ENCODE peak calls at places on chromosomes 6 and 20, in six cellular contexts. Z is upper lobe of left lung; C is pancreas; T is gastrocnemius medialis; B is left lung; A is CD8-positive, alpha-beta T cell. E is an unnamed sample. For H3K4me1 and H3K9me3, the result is how much of the 10 kb centered on the place peaks cover.

GRCh38 chr20:37999526-38000263 is 33.6 kb downstream of the TTI1 start:
- ATAC-seq in Z (no peak), T (no peak), B (no peak), A (no peak), C (no peak), E (no peak)

GRCh38 chr6:24060982-24061754 is 64.8 kb upstream of the NRSN1 start:
- ATAC-seq in T (no peak), C (no peak), Z (no peak), B (no peak), A (no peak), E (no peak)

GRCh38 chr6:158038291-158039177 is 56.9 kb downstream of the SYNJ2 start:
- ATAC-seq in A (no peak), Z (no peak), C (no peak), T (no peak), B (no peak), E (no peak)

GRCh38 chr20:54172532-54172855 is 1.3 kb downstream of the CYP24A1 start:
- ATAC-seq in A (no peak), Z (no peak), B (no peak), T (no peak), C (no peak), E (no peak)

GRCh38 chr20:16385891-16386290 is 187.4 kb downstream of the KIF16B start:
- ATAC-seq in B (no peak), Z (no peak), T (no peak), C (no peak), A (no peak), E (no peak)

GRCh38 chr6:161533266-161533665 is 259.4 kb upstream of the AGPAT4 start:
- ATAC-seq in B (no peak), T (no peak), C (no peak), Z (no peak), A (no peak), E (no peak)

GRCh38 chr6:17583811-17584210 is 16.3 kb upstream of the FAM8A1 start:
- ATAC-seq in C (peak), B (no peak), T (no peak), Z (no peak), A (no peak), E (peak)

GRCh38 chr6:26432622-26433021 is 7.7 kb upstream of the BTN3A3 start:
- ATAC-seq in C (no peak), T (no peak), A (no peak), B (no peak), Z (no peak), E (no peak)

DNA sequence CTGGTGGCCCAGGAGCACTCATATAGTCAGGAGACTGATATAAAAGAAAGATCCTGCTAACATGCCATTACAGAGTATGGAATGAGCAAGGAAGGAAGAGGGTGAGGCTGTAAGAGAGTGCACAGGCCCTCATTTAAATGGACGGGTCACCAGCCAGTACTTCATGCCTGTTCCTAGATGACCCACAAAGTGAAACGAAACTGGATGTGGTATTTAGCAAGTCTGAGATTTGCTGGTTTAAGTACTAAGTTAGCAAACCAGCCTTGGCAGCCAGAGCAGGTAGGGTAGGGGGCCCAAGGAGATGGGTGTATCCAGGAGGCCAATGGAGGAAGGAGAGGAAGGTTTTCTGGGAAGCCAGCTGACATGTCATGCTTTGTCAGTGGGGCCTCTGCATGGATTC is 15.9 kb downstream of the NT5E start:
- ATAC-seq in C (no peak), B (no peak), A (no peak), Z (peak), T (no peak), E (no peak)
- H3K4me1 ChIP-seq in C (under half), B (under half), A (half or more), Z (under half), T (under half), E (under half)

DNA sequence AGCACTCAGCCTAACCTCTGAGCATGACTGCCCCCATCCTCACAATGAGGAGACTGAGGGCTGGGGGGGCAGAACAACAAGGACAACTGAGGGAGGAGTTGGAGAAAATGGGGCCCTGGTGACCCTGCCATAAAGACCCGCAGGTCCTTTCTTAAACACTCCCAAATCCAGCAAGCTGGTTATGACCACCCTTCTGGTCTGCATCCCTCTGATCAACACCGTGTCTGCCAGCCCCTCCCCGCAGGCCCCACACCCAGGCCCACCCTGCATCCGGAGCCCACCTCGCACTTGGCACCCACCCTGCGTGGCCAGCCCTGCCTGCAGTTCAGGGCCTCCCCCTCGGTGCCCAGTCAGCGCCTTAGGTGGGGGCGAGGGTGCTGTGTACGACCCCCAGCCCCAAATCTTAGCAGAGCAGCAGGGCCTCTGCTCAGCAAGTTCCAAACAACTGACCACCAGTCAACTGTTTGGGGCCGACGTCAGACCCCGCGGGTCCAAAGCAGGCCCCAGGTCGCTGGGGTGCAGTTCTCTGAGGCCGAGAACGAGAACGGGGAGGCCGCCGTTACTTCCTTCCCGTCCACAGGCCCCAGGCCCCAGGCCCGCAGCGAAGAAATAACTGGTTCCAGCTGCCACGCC is 1.2 kb downstream of the ACSS1 start:
- ATAC-seq in A (no peak), B (peak), C (no peak), T (no peak), Z (no peak), E (no peak)
- H3K27ac ChIP-seq in A (peak), B (peak), C (peak), T (peak), Z (peak), E (peak)

DNA sequence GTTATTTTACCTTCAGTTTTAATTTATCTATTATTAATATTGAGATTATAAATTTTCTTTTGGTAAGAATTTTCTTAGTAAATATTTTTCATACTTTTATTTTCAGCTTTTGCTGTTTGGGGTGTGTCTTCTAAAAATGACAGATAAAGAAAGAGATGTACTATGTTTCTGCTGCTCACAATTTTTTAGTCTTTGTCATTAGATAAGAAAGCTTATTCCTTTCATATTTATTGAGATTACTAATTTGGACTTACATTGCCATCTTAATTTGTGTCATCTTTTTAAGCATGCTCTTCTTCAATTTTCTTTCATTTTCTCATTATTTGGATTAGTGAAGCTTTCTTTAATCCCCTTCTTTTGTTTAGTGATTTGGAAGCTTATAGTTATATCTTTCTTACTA is 13.6 kb upstream of the PHACTR2 start:
- ATAC-seq in B (no peak), T (no peak), A (no peak), C (no peak), Z (no peak), E (no peak)
- H3K9me3 ChIP-seq in B (under half), T (under half), A (under half), C (under half), Z (under half), E (under half)

GRCh38 chr6:53741001-53741400 is 53.8 kb upstream of the LRRC1 start:
- ATAC-seq in Z (no peak), C (no peak), A (no peak), T (no peak), B (no peak), E (no peak)
- H3K4me1 ChIP-seq in Z (under half), C (under half), A (under half), T (under half), B (under half), E (under half)